ENCODE peak calls at places on chromosomes 5 and 9, in ten cellular contexts. D is suprapubic skin, T is body of pancreas, N is prostate gland, U is tibial nerve, M is IMR-90, S is spleen, C is HCT116, K is heart left ventricle, Z is ovary. B is an unnamed sample. For H3K4me1, the result is how much of the 10 kb centered on the place peaks cover.

GRCh38 chr5:1388383-1388967 is 43.6 kb upstream of the CLPTM1L start:
- DNase-seq in K (no peak), U (no peak), Z (no peak), T (no peak), M (no peak), N (no peak), S (no peak), C (no peak), D (no peak), B (no peak)

GRCh38 chr5:15463231-15463630 is 36.7 kb upstream of the FBXL7 start:
- DNase-seq in N (no peak), M (peak), K (no peak), Z (no peak), D (no peak), C (no peak), S (no peak), T (no peak), U (no peak), B (no peak)

GRCh38 chr9:126666155-126666803 is 52.6 kb downstream of the LMX1B start:
- DNase-seq in T (no peak), K (no peak), Z (no peak), M (no peak), D (no peak), S (no peak), N (no peak), U (no peak), C (no peak), B (no peak)

GRCh38 chr5:154510156-154510555 is 32.1 kb upstream of the HAND1 start:
- DNase-seq in T (no peak), S (no peak), Z (no peak), N (no peak), U (no peak), M (no peak), D (no peak), K (no peak), C (no peak), B (no peak)

GRCh38 chr5:163917741-163918140 is 412.3 kb downstream of the MAT2B start:
- DNase-seq in Z (no peak), C (no peak), U (no peak), S (no peak), D (no peak), N (no peak), K (no peak), M (peak), T (no peak), B (no peak)

GRCh38 chr5:168327994-168328393 is 36.5 kb downstream of the WWC1 start:
- DNase-seq in N (no peak), C (no peak), U (no peak), M (peak), D (no peak), T (no peak), K (no peak), Z (no peak), S (peak), B (no peak)

GRCh38 chr5:33336911-33337620 is 103.7 kb upstream of the TARS1 start:
- DNase-seq in D (no peak), Z (no peak), S (no peak), C (no peak), T (no peak), N (no peak), M (peak), U (no peak), K (no peak), B (no peak)

GRCh38 chr5:110917161-110917875 is 154.2 kb upstream of the TSLP start:
- DNase-seq in K (no peak), U (no peak), C (no peak), S (no peak), T (no peak), Z (no peak), D (no peak), M (peak), N (no peak), B (no peak)

GRCh38 chr5:111932628-111933027 is 175.6 kb upstream of the NREP start:
- DNase-seq in M (no peak), T (no peak), S (no peak), Z (no peak), C (no peak), U (no peak), K (peak), N (no peak), D (no peak), B (no peak)

GRCh38 chr9:77725820-77726219 is 77.7 kb upstream of the GNA14 start:
- DNase-seq in K (no peak), D (no peak), N (no peak), U (no peak), T (no peak), Z (no peak), S (no peak), M (no peak), C (no peak), B (no peak)

GRCh38 chr9:107174441-107174840 is 108.6 kb upstream of the RAD23B start:
- DNase-seq in S (no peak), D (no peak), Z (no peak), K (no peak), U (no peak), C (no peak), N (no peak), M (no peak), T (no peak), B (no peak)

GRCh38 chr9:68560131-68560844 is 19.6 kb upstream of the TMEM252 start:
- DNase-seq in D (no peak), K (peak), C (peak), Z (peak), S (peak), T (peak), M (peak), N (no peak), U (peak), B (peak)

DNA sequence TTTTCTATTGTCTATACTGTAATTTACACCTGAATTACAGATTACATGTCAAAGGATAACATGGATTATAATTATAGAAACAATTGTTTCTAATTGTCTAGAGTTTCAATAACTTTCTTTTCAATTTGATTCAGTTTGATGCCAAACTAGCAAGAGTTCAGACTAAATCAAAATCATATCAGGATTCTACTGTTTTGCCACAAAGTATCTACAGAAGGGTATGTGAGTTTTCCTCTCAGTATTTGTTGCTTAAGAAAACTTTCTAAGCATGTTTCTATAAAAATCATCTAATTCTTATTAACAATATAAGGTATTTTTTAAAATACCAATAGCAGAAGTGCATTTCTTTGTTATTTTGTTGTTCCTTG is 12.5 kb downstream of the SELENOP start:
- DNase-seq in M (no peak), N (no peak), S (no peak), C (no peak), Z (no peak), K (no peak), T (no peak), D (no peak), U (no peak), B (no peak)
- TF ChIP-seq POLR2A in M (no peak), N (no peak), S (no peak), C (no peak), Z (no peak), K (no peak), T (no peak), D (no peak), U (no peak), B (no peak)

GRCh38 chr9:92963831-92964606 is 16.7 kb downstream of the FGD3 start:
- DNase-seq in N (no peak), U (no peak), K (no peak), C (no peak), M (no peak), S (peak), Z (no peak), T (peak), D (peak), B (no peak)

GRCh38 chr9:92962846-92963245 is 15.5 kb downstream of the FGD3 start:
- DNase-seq in N (no peak), K (no peak), U (no peak), T (no peak), D (peak), C (no peak), S (peak), Z (no peak), M (no peak), B (no peak)

GRCh38 chr9:92965759-92966517 is 18.6 kb downstream of the FGD3 start:
- DNase-seq in C (no peak), D (peak), U (no peak), M (no peak), K (no peak), S (peak), T (no peak), Z (no peak), N (no peak), B (peak)

GRCh38 chr9:92964981-92965758 is 17.8 kb downstream of the FGD3 start:
- DNase-seq in Z (no peak), T (no peak), M (no peak), K (peak), U (no peak), C (no peak), N (no peak), D (peak), S (peak), B (peak)

DNA sequence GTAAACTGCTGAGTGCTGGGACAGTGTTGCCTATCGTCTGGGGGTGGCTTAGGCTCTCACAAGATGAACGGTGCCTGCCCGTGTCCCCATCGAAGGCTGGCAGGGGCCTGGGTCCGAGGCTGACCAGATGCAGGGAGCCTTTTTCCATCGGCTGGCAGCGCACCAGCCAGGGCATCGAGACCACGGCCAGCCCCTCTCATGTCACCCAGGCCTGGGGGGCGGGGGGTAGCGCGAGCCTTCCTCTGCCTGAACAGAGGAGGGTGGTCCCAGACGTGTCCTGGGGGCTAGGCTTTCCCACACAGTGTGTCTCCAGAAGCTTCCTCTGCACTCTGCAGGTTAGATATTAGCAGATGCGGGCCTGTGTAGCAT is 17.3 kb downstream of the FGD3 start:
- DNase-seq in Z (no peak), N (no peak), M (no peak), K (no peak), S (peak), U (no peak), T (no peak), C (no peak), D (peak), B (no peak)
- H3K4me1 ChIP-seq in Z (under half), N (under half), M (under half), K (under half), S (half or more), U (under half), T (under half), C (under half), D (under half), B (under half)

DNA sequence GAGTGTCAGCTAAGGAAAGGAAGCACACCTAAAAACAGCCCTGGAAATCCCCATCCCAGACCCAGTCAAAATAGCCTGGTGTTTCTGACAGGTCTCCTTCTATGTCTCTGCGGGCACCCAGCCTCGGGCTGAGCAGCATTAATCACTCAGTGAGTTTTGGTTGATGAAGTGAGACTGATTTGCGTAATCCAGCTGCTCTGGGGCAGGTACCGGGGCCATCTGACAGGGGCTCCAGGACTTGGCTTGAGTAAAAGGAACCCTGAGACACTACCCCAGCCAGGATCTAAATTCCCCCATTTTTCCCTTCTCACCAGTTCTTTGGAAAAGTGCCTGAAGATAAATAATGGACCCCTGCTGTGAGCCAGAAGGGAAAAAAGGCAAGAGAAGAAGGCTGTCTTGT is 607 bp downstream of the SLC28A3 start:
- DNase-seq in D (no peak), K (peak), Z (no peak), T (no peak), M (no peak), C (no peak), S (no peak), U (no peak), N (no peak), B (no peak)
- H3K4me3 ChIP-seq in D (no peak), K (no peak), Z (no peak), T (no peak), M (no peak), C (no peak), S (no peak), U (no peak), N (no peak), B (peak)

GRCh38 chr9:72362680-72363139 is 2.3 kb downstream of the ZFAND5 start:
- DNase-seq in U (peak), M (peak), D (no peak), T (peak), C (no peak), K (peak), Z (peak), S (peak), N (peak), B (peak)
- TF ChIP-seq POLR2A in U (peak), M (no peak), D (peak), T (peak), C (no peak), K (no peak), Z (peak), S (no peak), N (peak), B (no peak)

GRCh38 chr9:136693135-136693489 is 5.9 kb upstream of the AGPAT2 start:
- DNase-seq in Z (no peak), D (no peak), S (no peak), K (no peak), C (no peak), N (no peak), U (no peak), M (no peak), T (no peak), B (peak)
- H3K4me1 ChIP-seq in Z (under half), D (under half), S (under half), K (half or more), C (half or more), N (under half), U (under half), M (under half), T (half or more), B (under half)

B was measured in Peyer's patch.